ENCODE peak calls at places on chromosomes 3 and 15, in six cellular contexts. P is psoas muscle, B is astrocyte of the spinal cord, M is heart left ventricle, T is GM13976, N is astrocyte. F is an unnamed sample.

GRCh38 chr3:13648060-13648743 is 99.3 kb downstream of the FBLN2 start:
- DNase-seq in P (peak; percentile 83), B (peak; percentile 82), M (peak; percentile 74), T (peak; percentile 90), N (peak; percentile 41), F (peak; percentile 84)

GRCh38 chr15:23866832-23867231 is 179.7 kb upstream of the NDN start:
- DNase-seq in P (no peak), B (no peak), M (no peak), T (no peak), N (no peak), F (no peak)

GRCh38 chr3:104385421-104385820 is 981.3 kb upstream of the ALCAM start:
- DNase-seq in P (no peak), B (no peak), M (no peak), T (no peak), N (no peak), F (no peak)

GRCh38 chr15:84818221-84819131 is 1.3 kb downstream of the ALPK3 start:
- DNase-seq in P (peak; percentile 46), B (peak; percentile 59), M (peak; percentile 77), T (no peak), N (peak; percentile 26), F (peak; percentile 17)

GRCh38 chr15:48671381-48672022 is 26.0 kb upstream of the FBN1 start:
- DNase-seq in P (peak; percentile 68), B (peak; percentile 90), M (peak; percentile 45), T (no peak), N (peak; percentile 91), F (no peak)

GRCh38 chr15:100761253-100761935 is 118.2 kb upstream of the ALDH1A3 start:
- DNase-seq in P (no peak), B (no peak), M (no peak), T (peak; percentile 6), N (no peak), F (no peak)

GRCh38 chr3:128276151-128276445 is 122.8 kb downstream of the EEFSEC start:
- DNase-seq in P (no peak), B (peak; percentile 23), M (no peak), T (no peak), N (no peak), F (no peak)

GRCh38 chr3:176766862-176767261 is 430.4 kb downstream of the TBL1XR1 start:
- DNase-seq in P (no peak), B (no peak), M (no peak), T (no peak), N (peak; percentile 26), F (no peak)

GRCh38 chr15:51286816-51287215 is 51.6 kb downstream of the CYP19A1 start:
- DNase-seq in P (no peak), B (no peak), M (no peak), T (peak; percentile 42), N (no peak), F (peak; percentile 13)

GRCh38 chr3:4492240-4493007 is 724 bp upstream of the ITPR1 start:
- DNase-seq in P (peak; percentile 49), B (peak; percentile 63), M (peak; percentile 48), T (peak; percentile 39), N (peak; percentile 63), F (peak; percentile 57)

GRCh38 chr3:104907507-104907906 is 459.2 kb upstream of the ALCAM start:
- DNase-seq in P (no peak), B (peak; percentile 80), M (no peak), T (no peak), N (peak; percentile 78), F (no peak)

GRCh38 chr3:94172695-94173310 is 109.9 kb downstream of the NSUN3 start:
- DNase-seq in P (no peak), B (no peak), M (no peak), T (no peak), N (no peak), F (no peak)

GRCh38 chr3:36546196-36546595 is 165.9 kb downstream of the STAC start:
- DNase-seq in P (no peak), B (no peak), M (no peak), T (no peak), N (no peak), F (peak; percentile 2)

GRCh38 chr15:76185716-76186115 is 125.6 kb downstream of the ETFA start:
- DNase-seq in P (no peak), B (peak; percentile 71), M (no peak), T (peak; percentile 71), N (peak; percentile 49), F (peak; percentile 31)

GRCh38 chr3:52839892-52840545 is 5.2 kb upstream of the MUSTN1 start:
- DNase-seq in P (no peak), B (no peak), M (no peak), T (no peak), N (no peak), F (no peak)

GRCh38 chr15:101391981-101392566 is 97.0 kb upstream of the SNRPA1 start:
- DNase-seq in P (no peak), B (no peak), M (no peak), T (no peak), N (no peak), F (no peak)

GRCh38 chr3:42028474-42028873 is 62.7 kb upstream of the TRAK1 start:
- DNase-seq in P (no peak), B (no peak), M (no peak), T (no peak), N (no peak), F (no peak)

GRCh38 chr15:95141486-95141885 is 910.1 kb downstream of the MCTP2 start:
- DNase-seq in P (no peak), B (peak; percentile 38), M (no peak), T (no peak), N (peak; percentile 26), F (no peak)

GRCh38 chr15:80310776-80311175 is 58.8 kb upstream of the CTXND1 start:
- DNase-seq in P (no peak), B (no peak), M (no peak), T (no peak), N (no peak), F (no peak)

GRCh38 chr15:80308002-80308401 is 56.0 kb upstream of the CTXND1 start:
- DNase-seq in P (no peak), B (no peak), M (no peak), T (no peak), N (no peak), F (no peak)

DNA sequence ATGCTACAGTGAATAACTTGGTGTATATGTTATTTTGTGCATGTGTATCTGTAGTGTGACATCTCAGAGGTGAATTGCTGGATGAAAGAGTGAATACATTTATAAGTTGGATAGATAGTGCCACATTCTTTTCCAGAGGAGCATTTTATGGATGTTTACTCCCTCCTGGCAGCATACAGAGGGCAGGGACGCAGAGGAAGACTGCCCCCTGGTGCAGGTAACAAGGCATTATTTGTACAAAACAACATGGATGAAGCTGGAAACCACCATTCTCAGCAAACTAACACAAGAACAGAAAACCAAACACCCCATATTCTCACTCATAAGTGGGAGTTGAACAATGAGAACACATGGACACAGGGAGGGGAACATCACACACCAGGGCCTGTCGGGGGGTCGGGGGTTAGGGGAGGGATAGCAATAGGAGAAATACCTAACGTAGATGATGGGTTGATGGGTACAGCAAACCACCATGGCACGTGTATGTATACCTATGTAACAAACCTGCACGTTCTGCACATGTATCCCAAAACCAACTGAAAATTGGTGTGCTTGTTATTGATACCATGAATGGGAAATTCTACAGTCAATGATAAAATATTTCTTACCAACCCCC is 57.9 kb upstream of the CTXND1 start:
- DNase-seq in P (no peak), B (peak; percentile 17), M (no peak), T (no peak), N (no peak), F (peak; percentile 6)
- TF ChIP-seq CTCF in P (peak; percentile 35), B (peak; percentile 55), M (peak; percentile 57), T (peak; percentile 10), N (peak; percentile 46), F (peak; percentile 31)

DNA sequence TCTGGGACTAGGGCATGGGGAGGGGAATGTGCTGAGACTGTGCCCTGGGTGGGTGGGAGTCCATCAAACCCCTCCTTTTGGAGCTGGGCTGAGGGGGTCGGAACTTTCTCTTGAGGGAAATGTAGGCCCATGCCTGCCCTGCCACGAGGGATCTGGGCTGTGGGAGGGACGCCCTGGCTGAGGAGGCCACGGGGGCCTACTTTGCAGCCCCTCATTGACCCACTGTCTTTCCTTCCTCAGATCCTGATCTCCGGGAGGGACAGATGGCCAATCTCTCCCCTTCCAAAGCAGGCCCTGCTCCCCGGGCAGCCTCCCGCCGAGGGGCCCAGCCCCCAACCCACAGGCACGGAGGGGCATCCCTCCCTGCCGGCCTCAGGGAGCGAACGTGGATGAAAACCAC is 25.3 kb downstream of the LOXL1 start:
- DNase-seq in P (no peak), B (no peak), M (no peak), T (no peak), N (no peak), F (no peak)
- TF ChIP-seq CTCF in P (no peak), B (no peak), M (no peak), T (no peak), N (no peak), F (no peak)

GRCh38 chr3:136836511-136837156 is 17.7 kb downstream of the SLC35G2 start:
- DNase-seq in P (no peak), B (peak; percentile 14), M (no peak), T (no peak), N (no peak), F (no peak)

GRCh38 chr3:136831461-136831860 is 12.5 kb downstream of the SLC35G2 start:
- DNase-seq in P (no peak), B (no peak), M (no peak), T (no peak), N (no peak), F (no peak)

GRCh38 chr3:136835817-136836510 is 17.0 kb downstream of the SLC35G2 start:
- DNase-seq in P (no peak), B (no peak), M (no peak), T (no peak), N (peak; percentile 12), F (no peak)

GRCh38 chr3:136838641-136839555 is 20.0 kb downstream of the SLC35G2 start:
- DNase-seq in P (no peak), B (peak; percentile 74), M (no peak), T (no peak), N (peak; percentile 70), F (no peak)

DNA sequence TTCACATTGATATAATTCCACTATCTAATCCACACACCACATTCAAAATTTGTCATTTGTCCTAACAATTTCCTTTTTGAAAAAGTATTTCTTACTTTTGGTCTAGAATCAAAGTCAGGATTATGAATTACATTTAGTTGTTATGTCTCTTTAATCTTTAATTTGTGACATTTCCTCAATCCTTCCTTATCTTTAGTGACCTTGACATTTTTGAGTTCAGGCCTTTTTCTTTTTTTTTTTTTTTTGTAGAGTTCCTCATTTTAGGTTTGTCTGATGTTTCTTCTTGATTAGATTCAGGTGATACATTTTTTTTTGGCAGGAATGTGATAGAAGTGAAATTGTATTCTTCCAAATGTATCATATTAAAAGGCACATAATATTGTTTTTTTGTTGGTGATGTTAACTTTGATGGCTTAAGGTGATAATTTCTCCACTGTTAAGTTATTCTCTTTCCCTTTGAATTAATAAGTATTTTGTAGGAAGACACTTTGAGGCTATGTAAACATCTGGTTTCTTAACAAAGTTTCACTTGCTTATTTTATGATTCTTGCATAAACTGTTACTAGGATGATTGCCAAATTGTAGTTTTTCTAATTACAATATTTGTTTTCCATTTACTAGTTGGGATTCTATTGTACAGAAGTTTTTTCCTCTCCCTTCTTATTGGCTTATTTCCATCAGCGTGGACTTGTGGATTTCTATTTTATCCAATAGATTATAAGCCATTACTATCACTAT is 16.3 kb downstream of the SLC35G2 start:
- DNase-seq in P (no peak), B (no peak), M (no peak), T (no peak), N (no peak), F (no peak)
- TF ChIP-seq CTCF in P (no peak), B (no peak), M (no peak), T (no peak), N (no peak), F (no peak)

GRCh38 chr15:72380743-72381142 is 4.9 kb upstream of the HEXA start:
- DNase-seq in P (no peak), B (no peak), M (no peak), T (no peak), N (no peak), F (no peak)

GRCh38 chr15:72379856-72380255 is 4.0 kb upstream of the HEXA start:
- DNase-seq in P (no peak), B (no peak), M (no peak), T (no peak), N (no peak), F (no peak)

GRCh38 chr15:72382146-72382545 is 6.3 kb upstream of the HEXA start:
- DNase-seq in P (no peak), B (no peak), M (no peak), T (no peak), N (no peak), F (no peak)
- TF ChIP-seq CTCF in P (no peak), B (peak; percentile 15), M (no peak), T (no peak), N (no peak), F (no peak)

F was measured in activated CD8-positive, alpha-beta T cell treated with anti-CD3 and anti-CD28 coated beads for 36 hours.